ENCODE peak calls at places on chromosome 5, in five cellular contexts. One of them, this sample, is unnamed.

GRCh38 chr5:91340532-91340931 is 42.6 kb downstream of the ARRDC3 start:
- DNase-seq in ascending aorta: no peak
- DNase-seq in SK-N-SH: no peak
- DNase-seq in hepatocyte: no peak
- DNase-seq in PC-9: no peak
- DNase-seq in this sample: no peak

GRCh38 chr5:177500685-177501522 is 3.5 kb upstream of the PDLIM7 start:
- DNase-seq in ascending aorta: no peak
- DNase-seq in SK-N-SH: peak; percentile 92
- DNase-seq in hepatocyte: peak; percentile 96
- DNase-seq in PC-9: peak; percentile 63
- DNase-seq in this sample: peak; percentile 98

GRCh38 chr5:87541033-87541432 is 128.3 kb upstream of the CCNH start:
- DNase-seq in ascending aorta: no peak
- DNase-seq in SK-N-SH: peak; percentile 19
- DNase-seq in hepatocyte: peak; percentile 46
- DNase-seq in PC-9: no peak
- DNase-seq in this sample: peak; percentile 73

GRCh38 chr5:15105799-15106393 is 234.3 kb upstream of the ANKH start:
- DNase-seq in ascending aorta: no peak
- DNase-seq in SK-N-SH: peak; percentile 67
- DNase-seq in hepatocyte: peak; percentile 66
- DNase-seq in PC-9: no peak
- DNase-seq in this sample: peak; percentile 85

GRCh38 chr5:133980652-133981051 is 12.2 kb upstream of the C5orf15 start:
- DNase-seq in ascending aorta: no peak
- DNase-seq in SK-N-SH: no peak
- DNase-seq in hepatocyte: no peak
- DNase-seq in PC-9: no peak
- DNase-seq in this sample: no peak

GRCh38 chr5:108084105-108084504 is 297.8 kb downstream of the FBXL17 start:
- DNase-seq in ascending aorta: no peak
- DNase-seq in SK-N-SH: peak; percentile 11
- DNase-seq in hepatocyte: no peak
- DNase-seq in PC-9: no peak
- DNase-seq in this sample: no peak

GRCh38 chr5:140497897-140498296 is 49.6 kb upstream of the EIF4EBP3 start:
- DNase-seq in ascending aorta: no peak
- DNase-seq in SK-N-SH: no peak
- DNase-seq in hepatocyte: peak; percentile 3
- DNase-seq in PC-9: no peak
- DNase-seq in this sample: no peak

GRCh38 chr5:76041863-76042262 is 41.3 kb upstream of the SV2C start:
- DNase-seq in ascending aorta: no peak
- DNase-seq in SK-N-SH: no peak
- DNase-seq in hepatocyte: peak; percentile 50
- DNase-seq in PC-9: no peak
- DNase-seq in this sample: peak; percentile 93

GRCh38 chr5:158943057-158943456 is 156.7 kb downstream of the EBF1 start:
- DNase-seq in ascending aorta: no peak
- DNase-seq in SK-N-SH: no peak
- DNase-seq in hepatocyte: peak; percentile 28
- DNase-seq in PC-9: no peak
- DNase-seq in this sample: no peak

GRCh38 chr5:65047225-65047624 is 278.5 kb downstream of the CWC27 start:
- DNase-seq in ascending aorta: no peak
- DNase-seq in SK-N-SH: no peak
- DNase-seq in hepatocyte: no peak
- DNase-seq in PC-9: no peak
- DNase-seq in this sample: no peak

GRCh38 chr5:65043843-65044359 is 275.2 kb downstream of the CWC27 start:
- DNase-seq in ascending aorta: no peak
- DNase-seq in SK-N-SH: no peak
- DNase-seq in hepatocyte: no peak
- DNase-seq in PC-9: no peak
- DNase-seq in this sample: no peak

GRCh38 chr5:65037845-65038815 is 269.4 kb downstream of the CWC27 start:
- DNase-seq in ascending aorta: no peak
- DNase-seq in SK-N-SH: no peak
- DNase-seq in hepatocyte: peak; percentile 50
- DNase-seq in PC-9: no peak
- DNase-seq in this sample: peak; percentile 90

DNA sequence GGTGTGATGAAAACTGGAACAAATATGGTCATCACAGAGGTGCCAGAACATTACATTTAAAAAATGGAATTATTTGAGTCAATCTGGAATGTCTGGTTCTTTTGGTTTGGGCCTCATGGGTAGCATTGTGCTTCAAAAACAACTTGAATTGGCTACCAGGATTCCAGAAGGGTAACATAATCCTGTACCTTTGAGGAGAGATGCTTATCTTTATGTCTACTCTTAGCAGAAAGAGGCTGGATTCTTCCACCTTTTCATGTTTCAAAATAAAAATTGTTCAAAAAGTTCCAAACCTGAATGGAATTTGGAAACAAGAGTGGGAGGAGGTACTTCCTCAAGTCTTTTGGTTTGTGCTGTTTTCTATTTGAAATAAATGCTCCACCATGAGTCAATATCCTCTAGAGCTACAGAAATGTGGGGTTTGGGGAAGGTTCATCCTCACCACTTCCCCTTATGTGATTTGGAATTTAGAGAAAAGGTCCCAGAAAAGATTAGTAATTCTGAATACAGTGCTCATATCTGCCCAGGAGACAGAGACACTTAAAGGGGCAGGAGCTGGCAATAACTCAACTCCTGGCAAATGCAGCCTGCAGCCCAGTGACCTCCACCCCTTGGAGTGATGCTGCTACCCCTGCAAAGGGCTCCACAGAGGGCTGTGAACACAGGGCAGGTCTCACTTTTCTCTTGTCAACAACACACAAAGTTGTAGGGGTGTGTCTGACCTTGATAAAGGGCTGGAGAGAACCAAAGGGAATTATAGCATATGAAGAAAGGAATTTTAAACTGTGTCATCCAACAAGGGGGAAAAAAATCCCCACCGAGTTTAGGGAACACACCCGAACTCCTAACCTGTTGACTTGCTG is 272.8 kb downstream of the CWC27 start:
- DNase-seq in ascending aorta: no peak
- DNase-seq in SK-N-SH: no peak
- DNase-seq in hepatocyte: no peak
- DNase-seq in PC-9: peak; percentile 37
- DNase-seq in this sample: no peak
- H3K36me3 ChIP-seq in ascending aorta: no peaks in the 10 kb centered on the region
- H3K36me3 ChIP-seq in SK-N-SH: no peaks in the 10 kb centered on the region
- H3K36me3 ChIP-seq in hepatocyte: no peaks in the 10 kb centered on the region
- H3K36me3 ChIP-seq in PC-9: no peaks in the 10 kb centered on the region
- H3K36me3 ChIP-seq in this sample: no peaks in the 10 kb centered on the region

GRCh38 chr5:56422060-56422762 is 189.1 kb upstream of the ANKRD55 start:
- DNase-seq in ascending aorta: no peak
- DNase-seq in SK-N-SH: no peak
- DNase-seq in hepatocyte: peak; percentile 46
- DNase-seq in PC-9: peak; percentile 82
- DNase-seq in this sample: no peak
- H3K4me1 ChIP-seq in ascending aorta: peaks cover 7% of the 10 kb centered on the region
- H3K4me1 ChIP-seq in SK-N-SH: peaks cover 3% of the 10 kb centered on the region
- H3K4me1 ChIP-seq in hepatocyte: peaks cover 7% of the 10 kb centered on the region
- H3K4me1 ChIP-seq in PC-9: peaks cover 24% of the 10 kb centered on the region
- H3K4me1 ChIP-seq in this sample: no peaks in the 10 kb centered on the region

GRCh38 chr5:180684623-180685161 is 35.3 kb upstream of the FLT4 start:
- DNase-seq in ascending aorta: no peak
- DNase-seq in SK-N-SH: no peak
- DNase-seq in hepatocyte: no peak
- DNase-seq in PC-9: no peak
- DNase-seq in this sample: no peak

GRCh38 chr5:180689071-180689694 is 39.8 kb upstream of the FLT4 start:
- DNase-seq in ascending aorta: no peak
- DNase-seq in SK-N-SH: no peak
- DNase-seq in hepatocyte: no peak
- DNase-seq in PC-9: no peak
- DNase-seq in this sample: no peak

GRCh38 chr5:180691046-180691445 is 41.6 kb upstream of the FLT4 start:
- DNase-seq in ascending aorta: no peak
- DNase-seq in SK-N-SH: no peak
- DNase-seq in hepatocyte: no peak
- DNase-seq in PC-9: no peak
- DNase-seq in this sample: no peak

GRCh38 chr5:180690562-180690961 is 41.2 kb upstream of the FLT4 start:
- DNase-seq in ascending aorta: no peak
- DNase-seq in SK-N-SH: no peak
- DNase-seq in hepatocyte: no peak
- DNase-seq in PC-9: no peak
- DNase-seq in this sample: no peak

DNA sequence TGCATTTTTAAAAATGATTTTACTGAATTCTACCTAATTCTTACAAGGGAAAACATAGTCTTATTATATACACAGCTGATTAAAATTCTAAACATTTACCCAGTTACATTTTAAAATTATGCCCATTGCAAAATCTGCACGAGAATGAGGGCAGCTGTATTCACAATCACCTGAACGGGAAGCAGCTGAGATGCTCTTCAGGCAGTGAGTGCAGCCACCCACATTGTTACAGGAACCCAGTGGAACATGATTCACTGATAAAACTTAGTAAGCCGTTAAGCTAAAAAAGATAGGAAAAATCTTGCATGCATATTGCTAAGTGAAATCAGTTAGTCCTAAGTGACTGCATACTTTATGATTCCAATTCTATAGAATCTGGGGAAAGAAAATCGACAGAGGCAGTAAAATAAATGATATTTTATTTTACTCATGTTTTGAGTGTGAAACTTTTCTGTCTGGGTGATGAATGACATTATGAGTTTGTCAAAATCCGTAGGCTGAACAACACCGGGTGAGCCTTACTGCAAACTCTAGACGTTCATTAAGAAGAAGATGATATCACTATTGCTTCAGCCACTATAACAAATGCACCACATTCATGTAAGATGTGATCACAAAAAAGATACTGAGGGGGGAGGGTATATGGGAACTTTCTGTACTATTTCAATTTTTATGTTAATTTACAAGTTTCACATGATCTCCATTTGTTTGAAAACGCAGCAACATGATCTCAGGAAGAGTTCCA is 39.1 kb upstream of the FLT4 start:
- DNase-seq in ascending aorta: no peak
- DNase-seq in SK-N-SH: no peak
- DNase-seq in hepatocyte: no peak
- DNase-seq in PC-9: no peak
- DNase-seq in this sample: no peak
- H3K36me3 ChIP-seq in ascending aorta: no peaks in the 10 kb centered on the region
- H3K36me3 ChIP-seq in SK-N-SH: no peaks in the 10 kb centered on the region
- H3K36me3 ChIP-seq in hepatocyte: no peaks in the 10 kb centered on the region
- H3K36me3 ChIP-seq in PC-9: no peaks in the 10 kb centered on the region
- H3K36me3 ChIP-seq in this sample: no peaks in the 10 kb centered on the region

GRCh38 chr5:37667430-37667829 is 172.4 kb downstream of the GDNF start:
- DNase-seq in ascending aorta: no peak
- DNase-seq in SK-N-SH: no peak
- DNase-seq in hepatocyte: no peak
- DNase-seq in PC-9: no peak
- DNase-seq in this sample: no peak
- H3K4me1 ChIP-seq in ascending aorta: no peaks in the 10 kb centered on the region
- H3K4me1 ChIP-seq in SK-N-SH: no peaks in the 10 kb centered on the region
- H3K4me1 ChIP-seq in hepatocyte: peaks cover 19% of the 10 kb centered on the region
- H3K4me1 ChIP-seq in PC-9: peaks cover 23% of the 10 kb centered on the region
- H3K4me1 ChIP-seq in this sample: no peaks in the 10 kb centered on the region

DNA sequence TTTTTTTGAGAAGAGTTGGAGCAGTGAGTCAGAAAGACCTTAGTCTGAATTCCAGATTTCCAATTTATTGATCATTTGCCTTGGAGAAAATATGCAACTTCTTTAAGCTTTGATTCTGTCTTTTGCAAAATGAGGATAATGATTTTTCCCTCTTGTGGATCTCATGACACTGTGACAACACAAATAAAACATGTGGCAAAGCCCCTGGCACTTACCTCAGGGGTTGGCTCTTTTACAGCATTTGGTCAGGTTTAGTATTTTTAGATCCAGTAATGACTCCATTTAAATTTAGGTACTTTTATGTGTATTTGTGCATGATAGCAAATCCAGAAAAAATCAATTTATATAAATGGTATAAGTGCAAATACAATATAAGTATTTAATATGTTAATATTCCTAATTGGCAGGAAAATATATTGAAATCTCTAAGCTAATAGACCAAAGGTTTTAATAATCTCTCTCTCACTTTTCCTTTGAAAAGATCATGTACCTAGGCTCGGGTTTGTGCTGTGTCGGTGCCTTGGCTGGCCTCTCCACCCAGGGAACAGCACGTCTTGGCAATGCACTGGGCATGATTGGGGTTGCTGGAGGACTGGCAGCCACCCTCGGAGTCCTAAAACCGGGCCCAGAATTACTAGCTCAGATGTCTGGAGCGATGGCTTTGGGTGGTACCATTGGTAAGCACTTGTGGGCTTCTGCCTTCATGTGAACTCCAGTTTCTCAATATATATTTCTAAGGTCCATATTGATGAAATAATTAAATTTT is 49.7 kb downstream of the NNT start:
- DNase-seq in ascending aorta: no peak
- DNase-seq in SK-N-SH: no peak
- DNase-seq in hepatocyte: no peak
- DNase-seq in PC-9: peak; percentile 21
- DNase-seq in this sample: no peak
- H3K36me3 ChIP-seq in ascending aorta: peaks cover 60% of the 10 kb centered on the region
- H3K36me3 ChIP-seq in SK-N-SH: peaks cover 49% of the 10 kb centered on the region
- H3K36me3 ChIP-seq in hepatocyte: peaks cover 7% of the 10 kb centered on the region
- H3K36me3 ChIP-seq in PC-9: no peaks in the 10 kb centered on the region
- H3K36me3 ChIP-seq in this sample: peaks cover 41% of the 10 kb centered on the region

DNA sequence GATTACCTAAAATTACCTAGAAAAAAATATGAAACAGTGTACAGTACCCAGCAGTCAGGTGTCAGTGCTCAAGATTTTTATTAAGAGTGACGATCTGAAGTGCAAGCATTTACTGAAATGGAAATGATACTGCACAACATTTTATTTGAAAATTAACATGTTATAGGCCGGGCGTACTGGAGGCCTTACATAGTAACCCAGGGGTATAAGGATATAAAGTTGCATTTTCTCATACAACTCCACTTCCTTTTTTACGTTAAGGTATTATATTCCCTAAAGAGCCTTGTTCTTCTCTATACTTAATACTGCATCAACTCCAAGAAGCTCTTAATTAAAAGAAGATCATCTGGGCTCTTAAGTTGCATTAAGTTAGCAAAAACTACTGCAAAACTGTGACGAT is 3.3 kb downstream of the MAT2B start:
- DNase-seq in ascending aorta: no peak
- DNase-seq in SK-N-SH: no peak
- DNase-seq in hepatocyte: no peak
- DNase-seq in PC-9: no peak
- DNase-seq in this sample: no peak
- H3K4me1 ChIP-seq in ascending aorta: no peaks in the 10 kb centered on the region
- H3K4me1 ChIP-seq in SK-N-SH: peaks cover 15% of the 10 kb centered on the region
- H3K4me1 ChIP-seq in hepatocyte: peaks cover 21% of the 10 kb centered on the region
- H3K4me1 ChIP-seq in PC-9: peaks cover 13% of the 10 kb centered on the region
- H3K4me1 ChIP-seq in this sample: peaks cover 11% of the 10 kb centered on the region

This sample was measured in endodermal cell.